ENCODE peak calls at places on chromosomes 1 and 21, in six cellular contexts. S, Z, H, C, F and O are unnamed samples.

GRCh38 chr1:59689741-59690140 is 125.0 kb upstream of the HOOK1 start:
- DNase-seq in H (no peak), C (no peak), F (no peak), Z (no peak), S (no peak), O (no peak)

GRCh38 chr21:32122082-32122481 is 156.8 kb downstream of the MIS18A start:
- DNase-seq in S (no peak), Z (no peak), H (no peak), C (no peak), F (no peak), O (no peak)

GRCh38 chr1:202642619-202643291 is 67.5 kb downstream of the SYT2 start:
- DNase-seq in S (no peak), H (no peak), C (peak), Z (no peak), F (no peak), O (no peak)

GRCh38 chr1:89942825-89943658 is 51.9 kb upstream of the ZNF326 start:
- DNase-seq in C (peak), Z (peak), F (peak), H (no peak), S (peak), O (no peak)

GRCh38 chr1:206544562-206545257 is 37.4 kb downstream of the RASSF5 start:
- DNase-seq in C (peak), H (peak), S (peak), F (peak), Z (peak), O (no peak)

GRCh38 chr21:20249401-20249800 is 748.8 kb upstream of the NCAM2 start:
- DNase-seq in C (no peak), S (no peak), H (peak), Z (no peak), F (no peak), O (no peak)

GRCh38 chr21:30936207-30936606 is 54.8 kb upstream of the KRTAP11-1 start:
- DNase-seq in C (no peak), Z (no peak), H (no peak), S (no peak), F (no peak), O (no peak)

GRCh38 chr1:105664495-105664894 is 1392.0 kb upstream of the PRMT6 start:
- DNase-seq in C (no peak), S (no peak), Z (no peak), H (no peak), F (no peak), O (no peak)

GRCh38 chr1:224377676-224378006 is 21.0 kb downstream of the CNIH4 start:
- DNase-seq in Z (peak), C (no peak), F (peak), S (no peak), H (peak), O (peak)

GRCh38 chr1:229336345-229336744 is 6.5 kb downstream of the CCSAP start:
- DNase-seq in F (no peak), H (no peak), S (no peak), C (peak), Z (no peak), O (no peak)

GRCh38 chr1:29896791-29897725 is 660.7 kb downstream of the PTPRU start:
- DNase-seq in F (no peak), S (no peak), H (no peak), C (no peak), Z (no peak), O (no peak)

GRCh38 chr1:232017057-232017456 is 390.5 kb downstream of the DISC1 start:
- DNase-seq in S (no peak), Z (peak), H (no peak), F (no peak), C (peak), O (no peak)

GRCh38 chr1:157485793-157486192 is 66.5 kb downstream of the FCRL5 start:
- DNase-seq in H (no peak), F (no peak), Z (no peak), C (no peak), S (no peak), O (no peak)

GRCh38 chr21:28393279-28393678 is 599.4 kb downstream of the LTN1 start:
- DNase-seq in C (no peak), H (no peak), Z (peak), F (no peak), S (no peak), O (no peak)

GRCh38 chr1:91871994-91872393 is 14.0 kb downstream of the TGFBR3 start:
- DNase-seq in S (no peak), F (no peak), H (no peak), Z (peak), C (no peak), O (no peak)

GRCh38 chr1:22341791-22342605 is 109.7 kb upstream of the ZBTB40 start:
- DNase-seq in S (no peak), C (peak), H (peak), F (no peak), Z (peak), O (no peak)

GRCh38 chr1:232655041-232655745 is 25.3 kb upstream of the SIPA1L2 start:
- DNase-seq in C (no peak), H (no peak), S (no peak), F (no peak), Z (no peak), O (peak)

GRCh38 chr21:35282944-35283343 is 233.8 kb upstream of the RUNX1 start:
- DNase-seq in C (no peak), H (peak), F (no peak), Z (no peak), S (no peak), O (no peak)

GRCh38 chr1:247576514-247576913 is 11.6 kb upstream of the OR2G2 start:
- DNase-seq in Z (no peak), C (peak), S (no peak), H (peak), F (peak), O (no peak)

GRCh38 chr1:53025034-53025777 is 36.8 kb upstream of the PODN start:
- DNase-seq in F (peak), C (no peak), Z (peak), S (no peak), H (no peak), O (no peak)

GRCh38 chr1:93448983-93449805 is 1.3 kb downstream of the FNBP1L start:
- DNase-seq in F (peak), H (no peak), Z (peak), C (peak), S (peak), O (no peak)

GRCh38 chr21:18245493-18245967 is 897 bp downstream of the CHODL start:
- DNase-seq in F (peak), H (no peak), Z (no peak), C (peak), S (no peak), O (no peak)

GRCh38 chr1:27571439-27572018 is 32.4 kb downstream of the AHDC1 start:
- DNase-seq in Z (no peak), H (peak), C (peak), S (no peak), F (peak), O (no peak)

GRCh38 chr21:14361958-14362357 is 21.0 kb downstream of the HSPA13 start:
- DNase-seq in S (no peak), C (no peak), Z (no peak), F (no peak), H (no peak), O (no peak)

GRCh38 chr1:86757272-86757984 is 53.1 kb downstream of the SH3GLB1 start:
- DNase-seq in S (no peak), F (no peak), Z (peak), H (no peak), C (no peak), O (no peak)

GRCh38 chr1:154456631-154457030 is 45.4 kb upstream of the TDRD10 start:
- DNase-seq in C (no peak), H (no peak), S (no peak), Z (no peak), F (no peak), O (no peak)

GRCh38 chr1:228555074-228555989 is 68.2 kb downstream of the RNF187 start:
- DNase-seq in S (no peak), C (peak), F (peak), H (peak), Z (no peak), O (no peak)

GRCh38 chr1:39926343-39926769 is 24.6 kb upstream of the MYCL start:
- DNase-seq in S (no peak), F (peak), Z (peak), C (no peak), H (no peak), O (no peak)

GRCh38 chr1:227754958-227755357 is 19.7 kb downstream of the SNAP47 start:
- DNase-seq in C (no peak), H (no peak), Z (no peak), S (no peak), F (no peak), O (no peak)

GRCh38 chr1:30722175-30722537 is 1.2 kb downstream of the MATN1 start:
- DNase-seq in F (no peak), Z (no peak), H (no peak), S (no peak), C (no peak), O (no peak)

GRCh38 chr1:160837558-160838205 is 25.0 kb downstream of the CD244 start:
- DNase-seq in S (no peak), H (peak), Z (no peak), F (no peak), C (peak), O (peak)

GRCh38 chr1:235612761-235613160 is 36.8 kb downstream of the GNG4 start:
- DNase-seq in C (no peak), F (no peak), H (no peak), S (no peak), Z (no peak), O (no peak)

GRCh38 chr1:29963946-29964345 is 727.6 kb downstream of the PTPRU start:
- DNase-seq in H (no peak), F (no peak), C (no peak), Z (no peak), S (no peak), O (no peak)

GRCh38 chr1:227192163-227192562 is 126.1 kb downstream of the CDC42BPA start:
- DNase-seq in C (no peak), H (peak), S (no peak), F (no peak), Z (peak), O (peak)

GRCh38 chr1:163171826-163172225 is 30.9 kb downstream of the RGS5 start:
- DNase-seq in Z (no peak), F (no peak), C (no peak), H (no peak), S (no peak), O (no peak)

DNA sequence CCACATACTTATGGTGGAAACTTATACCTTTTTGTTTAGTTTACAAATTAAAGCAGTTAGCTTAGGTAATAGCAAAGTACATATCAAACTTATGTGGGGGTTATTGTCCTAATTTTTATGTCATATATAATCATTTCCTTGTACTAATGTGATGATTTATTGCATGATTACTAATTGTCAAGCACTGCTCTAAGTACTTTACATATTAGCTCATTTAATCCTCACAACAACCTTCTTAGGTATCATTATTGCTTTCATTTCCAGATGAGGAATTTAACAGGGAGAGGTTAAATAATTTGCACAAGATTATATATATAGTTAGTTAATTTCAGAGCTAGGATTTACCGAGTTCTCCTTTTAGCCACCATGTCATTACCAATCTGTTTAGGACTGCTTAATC is 11.9 kb upstream of the SSX2IP start:
- DNase-seq in F (no peak), Z (no peak), C (no peak), H (no peak), S (no peak), O (no peak)
- TF ChIP-seq SMC3 in F (no peak), Z (no peak), C (no peak), H (no peak), S (no peak), O (no peak)

GRCh38 chr1:156438278-156438987 is 62.1 kb downstream of the MEF2D start:
- DNase-seq in F (no peak), C (no peak), Z (peak), H (no peak), S (no peak), O (no peak)

GRCh38 chr1:156439771-156440183 is 60.8 kb downstream of the MEF2D start:
- DNase-seq in F (no peak), S (no peak), C (no peak), Z (no peak), H (no peak), O (no peak)

GRCh38 chr1:156439036-156439435 is 61.5 kb downstream of the MEF2D start:
- DNase-seq in S (no peak), F (no peak), H (no peak), Z (no peak), C (no peak), O (no peak)

GRCh38 chr1:156437465-156437864 is 63.1 kb downstream of the MEF2D start:
- DNase-seq in H (no peak), C (no peak), Z (no peak), F (no peak), S (no peak), O (no peak)

GRCh38 chr1:156440689-156441437 is 59.7 kb downstream of the MEF2D start:
- DNase-seq in Z (no peak), S (no peak), F (no peak), C (no peak), H (no peak), O (no peak)
- TF ChIP-seq SMC3 in Z (no peak), S (no peak), F (no peak), C (no peak), H (no peak), O (no peak)

GRCh38 chr1:96533820-96534219 is 187.8 kb upstream of the PTBP2 start:
- DNase-seq in S (no peak), H (no peak), F (no peak), C (no peak), Z (no peak), O (no peak)

GRCh38 chr1:96536576-96536975 is 185.0 kb upstream of the PTBP2 start:
- DNase-seq in H (no peak), Z (no peak), S (no peak), C (no peak), F (no peak), O (no peak)

GRCh38 chr1:96541491-96541890 is 180.1 kb upstream of the PTBP2 start:
- DNase-seq in F (no peak), C (no peak), Z (no peak), H (no peak), S (no peak), O (no peak)

GRCh38 chr1:96538883-96539282 is 182.7 kb upstream of the PTBP2 start:
- DNase-seq in F (no peak), Z (peak), H (no peak), C (peak), S (no peak), O (no peak)

GRCh38 chr1:96538001-96538649 is 183.5 kb upstream of the PTBP2 start:
- DNase-seq in Z (peak), S (no peak), F (peak), C (peak), H (no peak), O (no peak)
- TF ChIP-seq SMC3 in Z (no peak), S (no peak), F (peak), C (no peak), H (no peak), O (no peak)

DNA sequence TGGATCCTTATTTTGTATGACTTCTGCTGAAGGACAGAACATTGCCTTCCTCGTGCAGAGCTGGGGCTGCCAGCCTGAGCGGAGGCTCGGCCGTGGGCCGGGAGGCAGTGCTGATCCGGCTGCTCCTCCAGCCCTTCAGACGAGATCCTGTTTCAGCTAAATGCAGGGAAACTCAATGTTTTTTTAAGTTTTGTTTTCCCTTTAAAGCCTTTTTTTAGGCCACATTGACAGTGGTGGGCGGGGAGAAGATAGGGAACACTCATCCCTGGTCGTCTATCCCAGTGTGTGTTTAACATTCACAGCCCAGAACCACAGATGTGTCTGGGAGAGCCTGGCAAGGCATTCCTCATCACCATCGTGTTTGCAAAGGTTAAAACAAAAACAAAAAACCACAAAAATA is 27.5 kb upstream of the KDM4A start:
- DNase-seq in H (no peak), C (no peak), Z (peak), S (no peak), F (no peak), O (no peak)
- TF ChIP-seq SMC3 in H (no peak), C (no peak), Z (no peak), S (no peak), F (no peak), O (no peak)

GRCh38 chr1:41501581-41501980 is 17.1 kb upstream of the EDN2 start:
- DNase-seq in F (no peak), C (no peak), H (no peak), Z (no peak), S (no peak), O (no peak)
- TF ChIP-seq SMC3 in F (no peak), C (no peak), H (no peak), Z (no peak), S (no peak), O (no peak)

GRCh38 chr1:150049926-150050325 is 17.6 kb upstream of the VPS45 start:
- DNase-seq in S (no peak), Z (no peak), H (no peak), F (no peak), C (no peak), O (no peak)

GRCh38 chr1:150051089-150051373 is 16.5 kb upstream of the VPS45 start:
- DNase-seq in F (no peak), H (no peak), C (no peak), Z (no peak), S (no peak), O (no peak)

GRCh38 chr1:150056407-150056806 is 11.2 kb upstream of the VPS45 start:
- DNase-seq in C (no peak), S (no peak), H (no peak), F (no peak), Z (no peak), O (no peak)

GRCh38 chr1:150053911-150054310 is 13.7 kb upstream of the VPS45 start:
- DNase-seq in S (no peak), H (no peak), C (no peak), F (no peak), Z (no peak), O (no peak)
- TF ChIP-seq SMC3 in S (no peak), H (no peak), C (no peak), F (no peak), Z (no peak), O (no peak)